ENCODE peak calls at places on chromosomes 13 and 19, in eight cellular contexts. E is body of pancreas, T is ascending aorta, H is keratinocyte, M is psoas muscle, C is colonic mucosa, N is RWPE2, V is heart left ventricle. Q is an unnamed sample. For H3K4me1, the result is how much of the 10 kb centered on the place peaks cover.

GRCh38 chr19:7528192-7528519 is 5.7 kb downstream of the MCOLN1 start:
- DNase-seq in T (no peak), C (no peak), E (no peak), M (no peak), N (no peak), V (no peak), H (no peak), Q (peak)

GRCh38 chr19:49592486-49593232 is 1.7 kb downstream of the PRR12 start:
- DNase-seq in M (no peak), C (peak), N (no peak), V (no peak), H (no peak), E (no peak), T (no peak), Q (no peak)

GRCh38 chr13:44103721-44104490 is 224.2 kb downstream of the LACC1 start:
- DNase-seq in H (no peak), C (peak), E (no peak), T (no peak), M (no peak), N (no peak), V (no peak), Q (no peak)

GRCh38 chr13:98990701-98991100 is 12.8 kb upstream of the DOCK9 start:
- DNase-seq in M (no peak), T (no peak), E (no peak), C (no peak), N (no peak), V (no peak), H (no peak), Q (no peak)

GRCh38 chr13:40692946-40693345 is 26.5 kb upstream of the FOXO1 start:
- DNase-seq in E (no peak), T (no peak), N (no peak), H (no peak), M (no peak), V (no peak), C (no peak), Q (no peak)

GRCh38 chr13:84263354-84264069 is 381.2 kb upstream of the SLITRK1 start:
- DNase-seq in M (no peak), T (no peak), V (no peak), C (no peak), H (no peak), E (no peak), N (no peak), Q (no peak)

GRCh38 chr13:82829040-82829439 is 1053.2 kb downstream of the SLITRK1 start:
- DNase-seq in N (no peak), M (no peak), T (no peak), C (no peak), H (no peak), E (no peak), V (no peak), Q (no peak)

GRCh38 chr13:68345963-68346362 is 1115.8 kb upstream of the PCDH9 start:
- DNase-seq in E (no peak), N (no peak), V (no peak), T (no peak), M (no peak), C (no peak), H (no peak), Q (no peak)

GRCh38 chr19:58571575-58571947 is 1.6 kb downstream of the MZF1 start:
- DNase-seq in E (no peak), C (peak), M (peak), N (no peak), V (peak), T (no peak), H (no peak), Q (peak)

GRCh38 chr13:101941095-101941777 is 460.6 kb downstream of the FGF14 start:
- DNase-seq in E (no peak), V (no peak), T (no peak), N (no peak), C (no peak), M (no peak), H (no peak), Q (no peak)

GRCh38 chr13:30881191-30881651 is 24.9 kb upstream of the MEDAG start:
- DNase-seq in C (no peak), E (no peak), H (no peak), V (peak), T (peak), N (no peak), M (peak), Q (no peak)

GRCh38 chr19:46787331-46788100 is 878 bp downstream of the SLC1A5 start:
- DNase-seq in V (peak), C (peak), M (peak), E (peak), T (peak), H (no peak), N (no peak), Q (peak)

GRCh38 chr19:49335071-49335783 is at the start of gene CD37:
- DNase-seq in V (no peak), E (no peak), N (no peak), M (no peak), T (peak), H (no peak), C (peak), Q (peak)

GRCh38 chr13:112324121-112324520 is 52.0 kb upstream of the SPACA7 start:
- DNase-seq in E (no peak), T (no peak), H (no peak), V (no peak), N (no peak), C (no peak), M (no peak), Q (peak)

GRCh38 chr19:8089664-8090601 is 37.4 kb downstream of the CCL25 start:
- DNase-seq in M (no peak), V (no peak), C (no peak), N (no peak), H (no peak), T (no peak), E (no peak), Q (no peak)

GRCh38 chr13:76854894-76855293 is 31.3 kb downstream of the KCTD12 start:
- DNase-seq in V (no peak), H (no peak), M (no peak), T (no peak), E (no peak), C (no peak), N (no peak), Q (no peak)

GRCh38 chr19:39590265-39590664 is 12.1 kb upstream of the LGALS13 start:
- DNase-seq in M (no peak), H (no peak), C (no peak), E (no peak), T (no peak), V (no peak), N (no peak), Q (no peak)

GRCh38 chr19:56110515-56111448 is 10.3 kb downstream of the ZNF787 start:
- DNase-seq in V (peak), M (peak), H (no peak), N (no peak), T (no peak), E (peak), C (peak), Q (peak)

DNA sequence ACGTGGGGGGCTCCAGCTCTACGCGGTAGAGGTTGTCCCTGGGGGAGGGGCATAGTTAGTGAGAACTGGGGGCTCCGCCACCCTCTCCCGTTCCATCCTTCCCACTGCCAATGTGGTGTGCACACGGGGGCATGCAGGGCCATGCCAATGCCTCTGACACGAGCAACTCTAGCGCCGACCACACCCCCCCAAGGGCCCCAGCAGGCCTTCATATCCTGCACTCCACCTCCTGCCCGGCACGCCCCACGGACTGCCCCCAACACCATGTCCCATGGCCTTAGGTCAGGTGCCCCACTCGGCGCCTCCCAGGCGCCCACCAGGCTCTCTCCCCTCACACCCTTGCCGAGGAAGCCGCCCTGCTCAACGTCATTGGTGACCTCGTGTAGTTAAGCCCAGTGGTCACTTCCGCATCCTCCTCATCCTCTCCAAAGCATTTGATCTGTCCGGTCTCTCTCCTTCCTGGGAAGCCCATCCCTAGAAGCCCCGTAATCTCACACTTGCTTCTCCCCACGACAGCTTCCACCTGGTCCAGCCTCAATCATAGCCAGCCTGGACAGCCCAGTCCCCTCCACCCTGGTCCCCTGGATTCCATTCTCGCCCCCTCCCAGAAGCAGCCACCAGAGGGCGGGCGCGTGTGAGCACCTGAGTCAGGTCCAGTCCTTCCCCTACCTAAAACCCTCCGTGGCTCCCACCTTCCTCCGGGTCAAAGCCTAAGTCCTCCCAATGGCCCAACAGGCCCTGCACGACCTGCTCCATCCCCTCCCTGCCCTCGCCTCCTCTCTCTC is 2.1 kb downstream of the SEMA6B start:
- DNase-seq in M (no peak), H (no peak), T (no peak), N (peak), E (no peak), V (no peak), C (no peak), Q (no peak)
- TF ChIP-seq CTCF in M (no peak), H (peak), T (no peak), N (no peak), E (peak), V (no peak), C (no peak), Q (no peak)

GRCh38 chr13:21965095-21965494 is 294.2 kb downstream of the FGF9 start:
- DNase-seq in C (no peak), V (no peak), N (no peak), H (no peak), M (no peak), E (no peak), T (no peak), Q (no peak)
- H3K4me1 ChIP-seq in C (under half), V (under half), N (under half), H (under half), M (under half), E (under half), T (under half), Q (under half)

DNA sequence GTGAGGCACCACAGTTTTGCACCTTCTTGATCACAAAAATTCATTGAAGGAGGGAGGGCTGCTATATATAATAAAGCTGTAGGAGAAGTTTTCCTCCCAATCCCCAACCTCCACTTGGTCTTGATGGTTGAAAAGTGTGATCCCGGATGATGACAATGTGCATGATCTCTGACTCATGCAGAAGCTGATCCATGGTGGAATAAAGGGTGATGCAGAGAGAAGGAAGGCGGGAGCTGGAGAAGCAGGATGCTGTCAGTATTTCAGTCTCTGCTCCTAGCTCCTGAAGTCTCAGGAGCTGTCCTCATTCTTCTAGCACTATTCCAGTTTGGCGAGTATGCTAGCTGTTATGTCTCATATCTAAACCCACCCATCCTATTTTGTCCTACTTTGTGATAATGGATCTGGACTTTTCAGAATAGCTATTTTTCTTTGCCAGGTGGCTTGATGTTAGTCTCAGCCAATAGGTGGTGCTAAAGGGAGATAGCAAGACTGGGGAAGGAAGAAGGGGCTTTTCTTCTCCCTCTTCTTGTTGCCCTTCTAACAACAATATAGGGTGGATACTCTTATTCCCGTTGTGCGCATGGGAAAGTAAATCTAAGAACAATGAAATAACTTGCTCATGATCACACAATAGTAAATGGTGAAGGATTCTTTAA is 65.6 kb upstream of the HTR2A start:
- DNase-seq in E (no peak), M (no peak), C (no peak), H (no peak), T (no peak), V (no peak), N (no peak), Q (no peak)
- TF ChIP-seq CTCF in E (no peak), M (no peak), C (no peak), H (peak), T (no peak), V (peak), N (peak), Q (no peak)

GRCh38 chr19:10726268-10726667 is 8.4 kb downstream of the DNM2 start:
- DNase-seq in C (no peak), N (no peak), T (no peak), H (no peak), E (no peak), M (no peak), V (no peak), Q (no peak)
- H3K4me1 ChIP-seq in C (under half), N (under half), T (under half), H (under half), E (under half), M (under half), V (under half), Q (under half)

DNA sequence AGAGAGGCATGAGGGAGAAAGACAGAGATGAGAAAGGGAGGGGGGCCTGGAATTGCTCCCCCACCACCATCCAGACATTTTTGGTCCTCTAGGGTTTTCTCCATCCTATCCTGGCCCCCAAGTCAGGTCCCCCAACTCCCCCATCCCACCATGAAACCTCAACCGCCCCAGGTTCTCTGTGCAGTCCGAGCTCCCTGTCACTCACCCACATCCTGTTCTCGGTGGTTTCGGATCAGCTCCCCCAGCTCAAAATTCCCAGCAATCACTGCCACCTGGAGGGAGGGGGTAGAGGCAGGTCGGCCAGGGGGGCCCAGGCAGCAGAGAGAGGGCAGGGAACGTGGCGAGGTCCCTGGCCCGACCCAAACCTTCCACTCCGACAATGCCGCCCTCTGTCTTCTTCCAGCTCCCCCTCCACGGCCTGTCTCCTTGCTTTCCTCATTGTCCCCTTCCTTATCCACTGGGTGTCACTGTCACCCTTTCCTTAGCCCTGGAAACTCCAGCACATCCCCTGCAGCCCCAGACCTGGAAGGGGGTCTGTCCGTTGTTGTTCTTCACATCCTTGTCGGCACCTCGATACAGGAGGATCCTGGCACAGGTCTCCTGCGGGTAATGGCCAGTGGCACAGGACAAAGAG is 15.6 kb downstream of the SHANK1 start:
- DNase-seq in H (no peak), N (no peak), M (no peak), V (no peak), C (no peak), T (no peak), E (no peak), Q (no peak)
- TF ChIP-seq CTCF in H (no peak), N (peak), M (no peak), V (no peak), C (no peak), T (no peak), E (peak), Q (no peak)

DNA sequence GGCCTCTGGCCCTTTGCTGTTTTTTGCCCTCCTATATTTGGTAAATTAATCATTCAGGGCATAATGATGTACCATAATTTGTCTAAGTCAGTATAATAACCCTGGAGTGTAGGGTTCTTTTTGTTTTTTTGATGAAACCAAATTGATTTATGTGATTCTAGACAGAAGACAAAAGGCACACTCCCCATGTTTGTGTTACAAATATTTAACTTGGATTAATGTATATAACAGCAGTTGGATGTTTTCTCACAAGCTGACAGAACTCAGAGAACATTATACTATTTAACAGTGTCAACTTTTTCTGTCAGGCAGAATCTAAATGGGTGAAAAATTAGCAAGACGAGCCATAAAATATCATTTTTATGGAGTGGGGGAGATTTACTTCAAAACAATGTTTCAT is 15.2 kb downstream of the CBY2 start:
- DNase-seq in T (no peak), M (no peak), V (no peak), E (no peak), H (no peak), C (no peak), N (no peak), Q (no peak)
- H3K4me1 ChIP-seq in T (under half), M (under half), V (under half), E (under half), H (under half), C (under half), N (under half), Q (under half)

DNA sequence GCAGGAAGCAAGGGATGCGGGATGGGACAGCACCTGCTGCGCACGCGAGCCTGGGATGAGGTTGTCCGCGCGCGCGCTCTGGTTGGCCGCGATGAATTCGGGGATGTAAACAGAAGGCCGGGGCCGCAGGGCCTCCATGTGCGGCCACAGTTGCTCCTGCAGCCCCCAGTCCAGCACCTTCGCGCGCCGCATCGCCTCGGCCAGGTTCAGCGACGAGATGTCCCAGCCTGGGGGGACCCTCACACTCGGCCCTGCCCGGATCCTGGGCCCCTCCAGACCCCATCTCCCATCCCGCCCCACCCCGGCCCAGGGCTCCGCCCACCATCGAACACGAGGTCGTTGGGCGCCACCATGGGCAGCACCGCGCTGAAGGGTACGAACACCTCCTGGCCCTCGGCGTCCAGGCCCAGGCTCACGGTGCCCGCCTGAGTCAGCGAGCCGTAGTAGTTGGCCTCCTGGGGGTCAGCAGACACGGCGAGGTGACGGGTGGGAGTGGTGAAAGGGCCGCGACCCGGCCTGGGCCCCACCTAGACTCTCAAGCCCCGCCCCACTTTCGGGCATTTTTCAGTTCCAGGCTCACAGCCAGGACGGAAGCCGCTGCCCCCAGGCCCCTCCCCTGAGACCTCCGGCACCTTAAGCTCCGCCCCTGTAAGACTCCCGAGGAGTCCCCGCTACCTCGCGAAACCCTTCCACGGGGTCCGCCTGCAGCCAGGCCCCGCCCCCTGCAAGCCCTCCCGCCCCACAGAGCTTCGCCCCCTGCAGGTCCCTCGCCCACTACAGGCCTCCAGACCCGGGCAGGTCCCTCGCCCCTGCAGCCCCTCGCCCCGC is 1.1 kb downstream of the ISYNA1 start:
- DNase-seq in C (peak), V (peak), N (no peak), T (peak), M (peak), H (no peak), E (peak), Q (peak)
- TF ChIP-seq CTCF in C (no peak), V (no peak), N (no peak), T (no peak), M (no peak), H (no peak), E (no peak), Q (no peak)

Q was measured in kidney.